ENCODE peak calls at places on chromosomes 13 and 19, in seven cellular contexts. One of them, this sample, is unnamed.
A peak's percentile ranks its signal among the peaks of the same experiment; 100 is the strongest.

GRCh38 chr13:30572859-30573275 is 44.9 kb upstream of the USPL1 start:
- DNase-seq in OCI-M1: peak; percentile 85
- DNase-seq in activated gamma-delta T cell treated with Interleukin-2 at 50 U/mL for 16 hours: no peak
- DNase-seq in GOT3: no peak
- DNase-seq in NCI-H1092: no peak
- DNase-seq in neuronal stem cell: no peak
- DNase-seq in CD4-positive, CD25-positive, alpha-beta regulatory T cell: no peak
- DNase-seq in this sample: no peak

GRCh38 chr13:59641758-59642157 is 522.0 kb downstream of the DIAPH3 start:
- DNase-seq in activated gamma-delta T cell treated with Interleukin-2 at 50 U/mL for 16 hours: no peak
- DNase-seq in OCI-M1: no peak
- DNase-seq in GOT3: no peak
- DNase-seq in NCI-H1092: no peak
- DNase-seq in CD4-positive, CD25-positive, alpha-beta regulatory T cell: no peak
- DNase-seq in neuronal stem cell: no peak
- DNase-seq in this sample: no peak

GRCh38 chr19:3983936-3984583 is 1.2 kb downstream of the EEF2 start:
- DNase-seq in neuronal stem cell: no peak
- DNase-seq in OCI-M1: no peak
- DNase-seq in GOT3: no peak
- DNase-seq in CD4-positive, CD25-positive, alpha-beta regulatory T cell: no peak
- DNase-seq in NCI-H1092: no peak
- DNase-seq in activated gamma-delta T cell treated with Interleukin-2 at 50 U/mL for 16 hours: no peak
- DNase-seq in this sample: no peak

GRCh38 chr13:98144501-98145350 is 1.8 kb downstream of the FARP1 start:
- DNase-seq in CD4-positive, CD25-positive, alpha-beta regulatory T cell: no peak
- DNase-seq in OCI-M1: no peak
- DNase-seq in neuronal stem cell: peak; percentile 53
- DNase-seq in NCI-H1092: no peak
- DNase-seq in GOT3: no peak
- DNase-seq in activated gamma-delta T cell treated with Interleukin-2 at 50 U/mL for 16 hours: no peak
- DNase-seq in this sample: no peak

GRCh38 chr19:29503785-29504184 is 22.0 kb upstream of the VSTM2B start:
- DNase-seq in activated gamma-delta T cell treated with Interleukin-2 at 50 U/mL for 16 hours: no peak
- DNase-seq in GOT3: no peak
- DNase-seq in CD4-positive, CD25-positive, alpha-beta regulatory T cell: no peak
- DNase-seq in OCI-M1: no peak
- DNase-seq in neuronal stem cell: no peak
- DNase-seq in NCI-H1092: no peak
- DNase-seq in this sample: no peak

GRCh38 chr19:45250216-45250831 is 747 bp upstream of the MARK4 start:
- DNase-seq in OCI-M1: no peak
- DNase-seq in CD4-positive, CD25-positive, alpha-beta regulatory T cell: no peak
- DNase-seq in NCI-H1092: no peak
- DNase-seq in activated gamma-delta T cell treated with Interleukin-2 at 50 U/mL for 16 hours: no peak
- DNase-seq in neuronal stem cell: no peak
- DNase-seq in GOT3: no peak
- DNase-seq in this sample: no peak

GRCh38 chr19:45569619-45570421 is 14.8 kb downstream of the OPA3 start:
- DNase-seq in neuronal stem cell: peak; percentile 47
- DNase-seq in activated gamma-delta T cell treated with Interleukin-2 at 50 U/mL for 16 hours: peak; percentile 47
- DNase-seq in OCI-M1: peak; percentile 65
- DNase-seq in CD4-positive, CD25-positive, alpha-beta regulatory T cell: peak; percentile 22
- DNase-seq in GOT3: no peak
- DNase-seq in NCI-H1092: no peak
- DNase-seq in this sample: no peak

GRCh38 chr19:33317522-33317921 is 15.2 kb upstream of the CEBPA start:
- DNase-seq in neuronal stem cell: no peak
- DNase-seq in activated gamma-delta T cell treated with Interleukin-2 at 50 U/mL for 16 hours: no peak
- DNase-seq in CD4-positive, CD25-positive, alpha-beta regulatory T cell: no peak
- DNase-seq in GOT3: no peak
- DNase-seq in NCI-H1092: no peak
- DNase-seq in OCI-M1: no peak
- DNase-seq in this sample: no peak

GRCh38 chr19:18558202-18558555 is 509 bp downstream of the KXD1 start:
- DNase-seq in NCI-H1092: no peak
- DNase-seq in OCI-M1: peak; percentile 37
- DNase-seq in CD4-positive, CD25-positive, alpha-beta regulatory T cell: no peak
- DNase-seq in neuronal stem cell: no peak
- DNase-seq in GOT3: no peak
- DNase-seq in activated gamma-delta T cell treated with Interleukin-2 at 50 U/mL for 16 hours: no peak
- DNase-seq in this sample: no peak

GRCh38 chr13:75220238-75220542 is 261.8 kb downstream of the TBC1D4 start:
- DNase-seq in CD4-positive, CD25-positive, alpha-beta regulatory T cell: no peak
- DNase-seq in NCI-H1092: no peak
- DNase-seq in GOT3: no peak
- DNase-seq in activated gamma-delta T cell treated with Interleukin-2 at 50 U/mL for 16 hours: no peak
- DNase-seq in OCI-M1: no peak
- DNase-seq in neuronal stem cell: no peak
- DNase-seq in this sample: no peak

GRCh38 chr13:23470706-23471610 is 37.5 kb upstream of the SACS start:
- DNase-seq in NCI-H1092: no peak
- DNase-seq in CD4-positive, CD25-positive, alpha-beta regulatory T cell: no peak
- DNase-seq in activated gamma-delta T cell treated with Interleukin-2 at 50 U/mL for 16 hours: no peak
- DNase-seq in GOT3: no peak
- DNase-seq in OCI-M1: no peak
- DNase-seq in neuronal stem cell: no peak
- DNase-seq in this sample: no peak

GRCh38 chr13:94784066-94784465 is 71.7 kb upstream of the SOX21 start:
- DNase-seq in activated gamma-delta T cell treated with Interleukin-2 at 50 U/mL for 16 hours: no peak
- DNase-seq in neuronal stem cell: no peak
- DNase-seq in OCI-M1: no peak
- DNase-seq in GOT3: no peak
- DNase-seq in NCI-H1092: no peak
- DNase-seq in CD4-positive, CD25-positive, alpha-beta regulatory T cell: no peak
- DNase-seq in this sample: no peak

GRCh38 chr19:10763399-10763798 is 45.5 kb downstream of the DNM2 start:
- DNase-seq in neuronal stem cell: no peak
- DNase-seq in activated gamma-delta T cell treated with Interleukin-2 at 50 U/mL for 16 hours: no peak
- DNase-seq in NCI-H1092: no peak
- DNase-seq in OCI-M1: no peak
- DNase-seq in GOT3: no peak
- DNase-seq in CD4-positive, CD25-positive, alpha-beta regulatory T cell: no peak
- DNase-seq in this sample: no peak

GRCh38 chr13:89923731-89924130 is 1423.8 kb upstream of the MIR17HG start:
- DNase-seq in activated gamma-delta T cell treated with Interleukin-2 at 50 U/mL for 16 hours: no peak
- DNase-seq in OCI-M1: no peak
- DNase-seq in GOT3: no peak
- DNase-seq in CD4-positive, CD25-positive, alpha-beta regulatory T cell: no peak
- DNase-seq in NCI-H1092: no peak
- DNase-seq in neuronal stem cell: no peak
- DNase-seq in this sample: no peak

GRCh38 chr19:7391218-7391670 is 42.5 kb downstream of the ARHGEF18 start:
- DNase-seq in activated gamma-delta T cell treated with Interleukin-2 at 50 U/mL for 16 hours: no peak
- DNase-seq in NCI-H1092: no peak
- DNase-seq in OCI-M1: no peak
- DNase-seq in GOT3: no peak
- DNase-seq in CD4-positive, CD25-positive, alpha-beta regulatory T cell: no peak
- DNase-seq in neuronal stem cell: no peak
- DNase-seq in this sample: no peak

GRCh38 chr13:28548468-28548867 is 53.5 kb upstream of the FLT1 start:
- DNase-seq in GOT3: no peak
- DNase-seq in NCI-H1092: no peak
- DNase-seq in OCI-M1: no peak
- DNase-seq in neuronal stem cell: no peak
- DNase-seq in CD4-positive, CD25-positive, alpha-beta regulatory T cell: no peak
- DNase-seq in activated gamma-delta T cell treated with Interleukin-2 at 50 U/mL for 16 hours: no peak
- DNase-seq in this sample: no peak

GRCh38 chr13:40464991-40465390 is 201.4 kb downstream of the FOXO1 start:
- DNase-seq in GOT3: no peak
- DNase-seq in NCI-H1092: no peak
- DNase-seq in CD4-positive, CD25-positive, alpha-beta regulatory T cell: no peak
- DNase-seq in activated gamma-delta T cell treated with Interleukin-2 at 50 U/mL for 16 hours: no peak
- DNase-seq in neuronal stem cell: no peak
- DNase-seq in OCI-M1: no peak
- DNase-seq in this sample: no peak

GRCh38 chr13:78881746-78882145 is 222.8 kb upstream of the OBI1 start:
- DNase-seq in CD4-positive, CD25-positive, alpha-beta regulatory T cell: no peak
- DNase-seq in neuronal stem cell: no peak
- DNase-seq in NCI-H1092: peak; percentile 96
- DNase-seq in activated gamma-delta T cell treated with Interleukin-2 at 50 U/mL for 16 hours: no peak
- DNase-seq in GOT3: no peak
- DNase-seq in OCI-M1: peak; percentile 11
- DNase-seq in this sample: no peak

GRCh38 chr13:20901668-20902437 is 693 bp downstream of the XPO4 start:
- DNase-seq in activated gamma-delta T cell treated with Interleukin-2 at 50 U/mL for 16 hours: peak; percentile 20
- DNase-seq in OCI-M1: peak; percentile 38
- DNase-seq in neuronal stem cell: no peak
- DNase-seq in NCI-H1092: peak; percentile 15
- DNase-seq in GOT3: no peak
- DNase-seq in CD4-positive, CD25-positive, alpha-beta regulatory T cell: no peak
- DNase-seq in this sample: no peak

GRCh38 chr19:12984683-12985048 is 10.6 kb upstream of the NFIX start:
- DNase-seq in GOT3: no peak
- DNase-seq in neuronal stem cell: no peak
- DNase-seq in NCI-H1092: peak; percentile 25
- DNase-seq in activated gamma-delta T cell treated with Interleukin-2 at 50 U/mL for 16 hours: no peak
- DNase-seq in OCI-M1: no peak
- DNase-seq in CD4-positive, CD25-positive, alpha-beta regulatory T cell: no peak
- DNase-seq in this sample: no peak

GRCh38 chr13:95714142-95714832 is 37.3 kb downstream of the DNAJC3 start:
- DNase-seq in OCI-M1: no peak
- DNase-seq in neuronal stem cell: no peak
- DNase-seq in CD4-positive, CD25-positive, alpha-beta regulatory T cell: no peak
- DNase-seq in NCI-H1092: no peak
- DNase-seq in activated gamma-delta T cell treated with Interleukin-2 at 50 U/mL for 16 hours: no peak
- DNase-seq in GOT3: no peak
- DNase-seq in this sample: no peak

GRCh38 chr13:94550030-94550738 is 45.8 kb downstream of the TGDS start:
- DNase-seq in GOT3: no peak
- DNase-seq in activated gamma-delta T cell treated with Interleukin-2 at 50 U/mL for 16 hours: no peak
- DNase-seq in OCI-M1: no peak
- DNase-seq in CD4-positive, CD25-positive, alpha-beta regulatory T cell: no peak
- DNase-seq in neuronal stem cell: no peak
- DNase-seq in NCI-H1092: no peak
- DNase-seq in this sample: peak; percentile 38

GRCh38 chr13:75699062-75699461 is 62.9 kb downstream of the LMO7 start:
- DNase-seq in NCI-H1092: no peak
- DNase-seq in CD4-positive, CD25-positive, alpha-beta regulatory T cell: no peak
- DNase-seq in GOT3: no peak
- DNase-seq in activated gamma-delta T cell treated with Interleukin-2 at 50 U/mL for 16 hours: no peak
- DNase-seq in neuronal stem cell: no peak
- DNase-seq in OCI-M1: no peak
- DNase-seq in this sample: no peak

GRCh38 chr19:18051887-18052286 is 34.8 kb downstream of the IL12RB1 start:
- DNase-seq in neuronal stem cell: no peak
- DNase-seq in CD4-positive, CD25-positive, alpha-beta regulatory T cell: no peak
- DNase-seq in NCI-H1092: no peak
- DNase-seq in OCI-M1: no peak
- DNase-seq in activated gamma-delta T cell treated with Interleukin-2 at 50 U/mL for 16 hours: no peak
- DNase-seq in GOT3: no peak
- DNase-seq in this sample: no peak

GRCh38 chr19:2770055-2771013 is 12.7 kb downstream of the SGTA start:
- DNase-seq in GOT3: no peak
- DNase-seq in activated gamma-delta T cell treated with Interleukin-2 at 50 U/mL for 16 hours: no peak
- DNase-seq in NCI-H1092: no peak
- DNase-seq in neuronal stem cell: no peak
- DNase-seq in OCI-M1: no peak
- DNase-seq in CD4-positive, CD25-positive, alpha-beta regulatory T cell: no peak
- DNase-seq in this sample: no peak

GRCh38 chr19:1264801-1265610 is 4.1 kb upstream of the CIRBP start:
- DNase-seq in OCI-M1: no peak
- DNase-seq in NCI-H1092: no peak
- DNase-seq in GOT3: no peak
- DNase-seq in activated gamma-delta T cell treated with Interleukin-2 at 50 U/mL for 16 hours: no peak
- DNase-seq in CD4-positive, CD25-positive, alpha-beta regulatory T cell: no peak
- DNase-seq in neuronal stem cell: no peak
- DNase-seq in this sample: no peak